ENCODE peak calls at places on chromosome X, in ten cellular contexts. R, V, O, I, Q, A, X, K, P and T are unnamed samples.

GRCh38 chrX:139094671-139095592 is 383.4 kb upstream of the FGF13 start:
- DNase-seq in Q (no peak), P (no peak), A (no peak), V (no peak), X (no peak), O (no peak), I (peak; percentile 0), R (no peak), K (no peak), T (no peak)

GRCh38 chrX:133590703-133591505 is 175.6 kb upstream of the GPC4 start:
- DNase-seq in O (no peak), Q (peak; percentile 49), X (no peak), K (no peak), V (no peak), A (no peak), I (no peak), R (no peak), P (no peak), T (no peak)

GRCh38 chrX:1244164-1245076 is 24.2 kb upstream of the CSF2RA start:
- DNase-seq in O (no peak), X (no peak), I (no peak), K (no peak), A (no peak), R (no peak), V (no peak), Q (no peak), P (no peak), T (no peak)

GRCh38 chrX:54495814-54496516 is at the start of gene FGD1:
- DNase-seq in V (peak; percentile 86), X (peak; percentile 21), A (no peak), P (peak; percentile 91), Q (peak; percentile 58), I (peak; percentile 60), O (peak; percentile 4), R (peak; percentile 29), K (peak; percentile 25), T (peak; percentile 19)

GRCh38 chrX:1472975-1473374 is 20.3 kb upstream of the ASMTL start:
- DNase-seq in Q (no peak), A (no peak), O (no peak), V (no peak), R (no peak), P (no peak), I (no peak), X (peak; percentile 2), K (no peak), T (no peak)

GRCh38 chrX:2388669-2389068 is 112.1 kb downstream of the DHRSX start:
- DNase-seq in P (no peak), X (no peak), I (no peak), V (no peak), Q (no peak), K (no peak), R (no peak), A (no peak), O (no peak), T (no peak)

GRCh38 chrX:44954562-44954961 is 81.6 kb downstream of the KDM6A start:
- DNase-seq in K (no peak), O (no peak), A (no peak), P (no peak), V (no peak), I (no peak), R (no peak), Q (no peak), X (no peak), T (no peak)

GRCh38 chrX:11484290-11484689 is 181.4 kb downstream of the ARHGAP6 start:
- DNase-seq in I (no peak), K (no peak), Q (no peak), A (no peak), P (no peak), O (no peak), V (no peak), R (no peak), X (no peak), T (no peak)

GRCh38 chrX:149494844-149495565 is 10.1 kb downstream of the IDS start:
- DNase-seq in O (no peak), R (no peak), X (no peak), V (no peak), Q (no peak), A (no peak), I (no peak), K (no peak), P (no peak), T (no peak)

GRCh38 chrX:74383611-74384010 is 37.7 kb upstream of the SLC16A2 start:
- DNase-seq in P (peak; percentile 38), K (peak; percentile 1), I (peak; percentile 3), O (no peak), Q (peak; percentile 56), X (no peak), R (no peak), A (no peak), V (no peak), T (no peak)

GRCh38 chrX:100647095-100647494 is 3.1 kb downstream of the SRPX2 start:
- DNase-seq in O (no peak), R (no peak), Q (no peak), A (no peak), P (no peak), I (no peak), X (no peak), K (no peak), V (no peak), T (no peak)

GRCh38 chrX:18833071-18833731 is 125.8 kb downstream of the PPEF1 start:
- DNase-seq in O (no peak), P (peak; percentile 82), A (no peak), X (no peak), Q (no peak), V (peak; percentile 60), K (no peak), R (no peak), I (no peak), T (no peak)

GRCh38 chrX:41308884-41309655 is 24.9 kb upstream of the DDX3X start:
- DNase-seq in O (no peak), X (no peak), Q (no peak), P (no peak), V (no peak), A (no peak), K (no peak), R (no peak), I (no peak), T (no peak)

GRCh38 chrX:115650916-115651315 is 89.9 kb downstream of the PLS3 start:
- DNase-seq in R (no peak), O (no peak), V (no peak), P (no peak), A (peak; percentile 10), Q (peak; percentile 67), I (no peak), X (no peak), K (peak; percentile 30), T (no peak)

GRCh38 chrX:56994375-56995270 is 718 bp downstream of the SPIN3 start:
- DNase-seq in P (peak; percentile 48), Q (no peak), X (no peak), A (no peak), V (no peak), O (no peak), R (no peak), K (no peak), I (no peak), T (no peak)

GRCh38 chrX:111875881-111876280 is at the start of gene TRPC5OS:
- DNase-seq in K (no peak), A (no peak), R (no peak), X (no peak), P (no peak), I (no peak), O (no peak), V (no peak), Q (no peak), T (no peak)

GRCh38 chrX:96464880-96465558 is 219.6 kb upstream of the DIAPH2 start:
- DNase-seq in A (no peak), R (no peak), K (no peak), I (no peak), X (no peak), P (no peak), V (no peak), O (no peak), Q (no peak), T (no peak)

GRCh38 chrX:107574054-107574683 is 54.1 kb upstream of the PRPS1 start:
- DNase-seq in A (no peak), V (no peak), K (no peak), Q (peak; percentile 58), X (no peak), R (no peak), P (no peak), O (no peak), I (no peak), T (no peak)

GRCh38 chrX:117996918-117997480 is 119.6 kb downstream of the KLHL13 start:
- DNase-seq in X (no peak), A (no peak), V (no peak), Q (peak; percentile 59), I (no peak), O (no peak), R (no peak), K (no peak), P (no peak), T (no peak)

GRCh38 chrX:42247241-42247640 is 323.9 kb upstream of the CASK start:
- DNase-seq in V (no peak), P (no peak), A (no peak), Q (peak; percentile 5), X (no peak), K (no peak), O (no peak), R (no peak), I (no peak), T (no peak)

GRCh38 chrX:12721042-12721441 is 70.2 kb upstream of the PRPS2 start:
- DNase-seq in R (no peak), K (no peak), P (no peak), I (no peak), V (no peak), O (no peak), A (no peak), X (no peak), Q (no peak), T (no peak)

GRCh38 chrX:150324035-150324728 is 38.9 kb upstream of the MAMLD1 start:
- DNase-seq in P (no peak), O (no peak), I (peak; percentile 16), V (no peak), Q (peak; percentile 73), A (no peak), R (no peak), X (no peak), K (no peak), T (no peak)

GRCh38 chrX:53354669-53355068 is 67.8 kb downstream of the SMC1A start:
- DNase-seq in A (no peak), I (no peak), K (no peak), X (no peak), R (no peak), Q (no peak), V (no peak), P (no peak), O (no peak), T (no peak)

GRCh38 chrX:17805120-17805519 is 56.0 kb downstream of the RAI2 start:
- DNase-seq in A (no peak), K (no peak), Q (no peak), X (no peak), V (no peak), O (no peak), P (no peak), I (no peak), R (no peak), T (no peak)

GRCh38 chrX:18490816-18491215 is 65.4 kb downstream of the CDKL5 start:
- DNase-seq in R (no peak), X (no peak), O (no peak), P (no peak), I (no peak), K (no peak), Q (no peak), A (no peak), V (no peak), T (no peak)

GRCh38 chrX:41291309-41291708 is 42.7 kb upstream of the DDX3X start:
- DNase-seq in O (no peak), A (no peak), V (no peak), K (no peak), R (no peak), I (no peak), Q (no peak), X (no peak), P (no peak), T (no peak)

GRCh38 chrX:135489542-135489941 is 30.9 kb upstream of the INTS6L start:
- DNase-seq in X (no peak), K (no peak), V (no peak), Q (no peak), O (no peak), P (no peak), I (no peak), A (peak; percentile 10), R (no peak), T (no peak)

GRCh38 chrX:46488712-46489111 is 56.5 kb downstream of the ZNF674 start:
- DNase-seq in A (no peak), O (no peak), R (no peak), I (no peak), X (no peak), K (no peak), P (no peak), Q (no peak), V (no peak), T (no peak)